ENCODE peak calls at places on chromosomes 2 and 18, in six cellular contexts. One of them, this sample, is unnamed.

GRCh38 chr2:4139711-4140110 is 436.3 kb downstream of the DCDC2C start:
- DNase-seq in astrocyte of the cerebellum: no peak
- DNase-seq in astrocyte: no peak
- DNase-seq in psoas muscle: no peak
- DNase-seq in kidney epithelial cell: no peak
- DNase-seq in osteoblast: no peak
- DNase-seq in this sample: no peak

GRCh38 chr2:86372641-86373502 is 35.4 kb upstream of the REEP1 start:
- DNase-seq in astrocyte of the cerebellum: peak
- DNase-seq in astrocyte: peak
- DNase-seq in psoas muscle: no peak
- DNase-seq in kidney epithelial cell: no peak
- DNase-seq in osteoblast: no peak
- DNase-seq in this sample: peak

GRCh38 chr2:148651972-148652371 is 7.4 kb downstream of the EPC2 start:
- DNase-seq in astrocyte of the cerebellum: no peak
- DNase-seq in astrocyte: no peak
- DNase-seq in psoas muscle: no peak
- DNase-seq in kidney epithelial cell: no peak
- DNase-seq in osteoblast: no peak
- DNase-seq in this sample: no peak

GRCh38 chr2:4340536-4340935 is 637.2 kb downstream of the DCDC2C start:
- DNase-seq in astrocyte of the cerebellum: no peak
- DNase-seq in astrocyte: no peak
- DNase-seq in psoas muscle: no peak
- DNase-seq in kidney epithelial cell: peak
- DNase-seq in osteoblast: no peak
- DNase-seq in this sample: no peak

GRCh38 chr2:69056071-69056470 is 43.1 kb downstream of the ANTXR1 start:
- DNase-seq in astrocyte of the cerebellum: peak
- DNase-seq in astrocyte: no peak
- DNase-seq in psoas muscle: no peak
- DNase-seq in kidney epithelial cell: no peak
- DNase-seq in osteoblast: no peak
- DNase-seq in this sample: no peak

GRCh38 chr2:221107424-221107823 is 464.7 kb downstream of the EPHA4 start:
- DNase-seq in astrocyte of the cerebellum: no peak
- DNase-seq in astrocyte: no peak
- DNase-seq in psoas muscle: no peak
- DNase-seq in kidney epithelial cell: no peak
- DNase-seq in osteoblast: no peak
- DNase-seq in this sample: no peak

GRCh38 chr2:158686166-158686792 is 108.8 kb upstream of the DAPL1 start:
- DNase-seq in astrocyte of the cerebellum: no peak
- DNase-seq in astrocyte: peak
- DNase-seq in psoas muscle: no peak
- DNase-seq in kidney epithelial cell: no peak
- DNase-seq in osteoblast: peak
- DNase-seq in this sample: peak

GRCh38 chr2:200086911-200087310 is 131.5 kb downstream of the MAIP1 start:
- DNase-seq in astrocyte of the cerebellum: no peak
- DNase-seq in astrocyte: no peak
- DNase-seq in psoas muscle: no peak
- DNase-seq in kidney epithelial cell: no peak
- DNase-seq in osteoblast: no peak
- DNase-seq in this sample: no peak

GRCh38 chr18:63681449-63682381 is 20.0 kb upstream of the SERPINB3 start:
- DNase-seq in astrocyte of the cerebellum: no peak
- DNase-seq in astrocyte: no peak
- DNase-seq in psoas muscle: no peak
- DNase-seq in kidney epithelial cell: no peak
- DNase-seq in osteoblast: peak
- DNase-seq in this sample: no peak

GRCh38 chr2:135219226-135219625 is 167.1 kb downstream of the RAB3GAP1 start:
- DNase-seq in astrocyte of the cerebellum: no peak
- DNase-seq in astrocyte: no peak
- DNase-seq in psoas muscle: no peak
- DNase-seq in kidney epithelial cell: no peak
- DNase-seq in osteoblast: no peak
- DNase-seq in this sample: no peak

DNA sequence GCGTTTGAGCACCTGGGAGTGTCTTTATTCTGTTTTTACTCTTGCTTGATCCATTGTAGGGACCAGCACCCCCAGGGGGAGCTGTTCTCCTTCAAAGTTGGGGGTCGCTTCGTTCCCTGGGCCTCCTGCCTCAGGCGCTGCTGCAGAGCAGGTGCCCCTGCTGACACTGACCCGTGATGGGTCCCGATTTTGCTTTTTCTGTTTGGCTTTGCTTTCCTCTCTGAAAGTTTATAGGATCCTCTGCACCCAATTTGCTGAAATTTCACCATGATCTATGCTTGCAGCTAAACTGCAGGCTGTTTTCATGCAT is 22.9 kb upstream of the FAHD2A start:
- DNase-seq in astrocyte of the cerebellum: no peak
- DNase-seq in astrocyte: no peak
- DNase-seq in psoas muscle: no peak
- DNase-seq in kidney epithelial cell: no peak
- DNase-seq in osteoblast: no peak
- DNase-seq in this sample: no peak
- TF ChIP-seq CTCF in astrocyte of the cerebellum: peak
- TF ChIP-seq CTCF in astrocyte: no peak
- TF ChIP-seq CTCF in psoas muscle: no peak
- TF ChIP-seq CTCF in kidney epithelial cell: no peak
- TF ChIP-seq CTCF in osteoblast: peak
- TF ChIP-seq CTCF in this sample: no peak

GRCh38 chr2:64749446-64749845 is 95.7 kb upstream of the SERTAD2 start:
- DNase-seq in astrocyte of the cerebellum: no peak
- DNase-seq in astrocyte: no peak
- DNase-seq in psoas muscle: no peak
- DNase-seq in kidney epithelial cell: no peak
- DNase-seq in osteoblast: no peak
- DNase-seq in this sample: no peak

GRCh38 chr2:64745562-64745961 is 91.8 kb upstream of the SERTAD2 start:
- DNase-seq in astrocyte of the cerebellum: no peak
- DNase-seq in astrocyte: no peak
- DNase-seq in psoas muscle: no peak
- DNase-seq in kidney epithelial cell: no peak
- DNase-seq in osteoblast: no peak
- DNase-seq in this sample: no peak

GRCh38 chr2:64748561-64748960 is 94.8 kb upstream of the SERTAD2 start:
- DNase-seq in astrocyte of the cerebellum: no peak
- DNase-seq in astrocyte: no peak
- DNase-seq in psoas muscle: no peak
- DNase-seq in kidney epithelial cell: no peak
- DNase-seq in osteoblast: no peak
- DNase-seq in this sample: no peak

GRCh38 chr2:64750001-64750816 is 96.5 kb upstream of the SERTAD2 start:
- DNase-seq in astrocyte of the cerebellum: no peak
- DNase-seq in astrocyte: peak
- DNase-seq in psoas muscle: peak
- DNase-seq in kidney epithelial cell: no peak
- DNase-seq in osteoblast: peak
- DNase-seq in this sample: peak

GRCh38 chr2:64748147-64748546 is 94.4 kb upstream of the SERTAD2 start:
- DNase-seq in astrocyte of the cerebellum: no peak
- DNase-seq in astrocyte: no peak
- DNase-seq in psoas muscle: no peak
- DNase-seq in kidney epithelial cell: no peak
- DNase-seq in osteoblast: no peak
- DNase-seq in this sample: no peak
- H3K4me3 ChIP-seq in astrocyte of the cerebellum: no peak
- H3K4me3 ChIP-seq in astrocyte: no peak
- H3K4me3 ChIP-seq in psoas muscle: no peak
- H3K4me3 ChIP-seq in kidney epithelial cell: no peak
- H3K4me3 ChIP-seq in osteoblast: peak
- H3K4me3 ChIP-seq in this sample: no peak

DNA sequence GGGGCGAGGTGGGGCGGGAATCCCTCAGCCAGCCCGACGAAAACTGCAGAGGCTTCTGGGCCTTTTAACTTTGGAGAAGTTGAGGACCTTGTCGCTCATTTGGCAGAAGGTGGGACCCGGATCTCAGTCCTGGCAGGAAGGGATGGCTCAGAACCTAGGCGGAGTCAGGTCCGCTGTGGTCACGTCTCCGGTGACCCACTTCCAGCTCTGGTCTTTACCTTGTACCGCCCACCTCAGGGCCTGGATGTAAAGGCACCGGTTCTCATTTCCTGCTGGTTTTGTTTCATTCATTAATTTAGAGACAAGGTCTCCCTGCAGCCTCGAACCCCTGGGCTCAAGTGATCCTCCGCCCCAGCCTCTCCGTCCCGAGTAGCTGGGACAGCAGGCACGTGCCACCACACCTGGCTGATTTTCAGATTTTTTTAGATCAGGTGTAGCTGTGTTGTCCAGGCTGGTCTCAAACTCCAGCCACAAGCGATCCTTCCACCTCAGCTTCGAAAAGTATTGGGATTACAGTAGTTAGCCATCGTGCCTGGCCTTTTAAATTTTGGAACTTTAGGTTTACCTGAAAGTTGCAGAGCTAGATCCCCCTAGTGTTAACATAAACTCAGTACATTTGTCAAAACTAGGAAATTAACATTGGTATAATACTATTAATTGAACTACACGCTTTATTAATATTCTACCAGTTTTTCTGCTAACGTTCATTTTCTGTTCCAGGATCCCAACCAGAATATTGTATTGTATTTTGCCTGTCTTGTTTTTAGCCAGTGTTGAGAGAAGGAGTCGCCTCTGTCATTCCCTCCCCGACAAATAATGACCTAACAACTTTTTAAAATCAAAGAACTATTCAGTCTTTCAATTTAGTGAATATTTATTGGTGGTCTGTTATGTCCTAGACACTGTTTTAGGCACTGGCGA is 867 bp downstream of the POLI start:
- DNase-seq in astrocyte of the cerebellum: no peak
- DNase-seq in astrocyte: peak
- DNase-seq in psoas muscle: no peak
- DNase-seq in kidney epithelial cell: no peak
- DNase-seq in osteoblast: peak
- DNase-seq in this sample: peak
- TF ChIP-seq CTCF in astrocyte of the cerebellum: peak
- TF ChIP-seq CTCF in astrocyte: peak
- TF ChIP-seq CTCF in psoas muscle: peak
- TF ChIP-seq CTCF in kidney epithelial cell: peak
- TF ChIP-seq CTCF in osteoblast: peak
- TF ChIP-seq CTCF in this sample: peak

GRCh38 chr18:58863539-58864145 is 1.0 kb upstream of the ZNF532 start:
- DNase-seq in astrocyte of the cerebellum: no peak
- DNase-seq in astrocyte: no peak
- DNase-seq in psoas muscle: peak
- DNase-seq in kidney epithelial cell: no peak
- DNase-seq in osteoblast: peak
- DNase-seq in this sample: no peak
- H3K4me3 ChIP-seq in astrocyte of the cerebellum: peak
- H3K4me3 ChIP-seq in astrocyte: peak
- H3K4me3 ChIP-seq in psoas muscle: peak
- H3K4me3 ChIP-seq in kidney epithelial cell: peak
- H3K4me3 ChIP-seq in osteoblast: peak
- H3K4me3 ChIP-seq in this sample: peak

DNA sequence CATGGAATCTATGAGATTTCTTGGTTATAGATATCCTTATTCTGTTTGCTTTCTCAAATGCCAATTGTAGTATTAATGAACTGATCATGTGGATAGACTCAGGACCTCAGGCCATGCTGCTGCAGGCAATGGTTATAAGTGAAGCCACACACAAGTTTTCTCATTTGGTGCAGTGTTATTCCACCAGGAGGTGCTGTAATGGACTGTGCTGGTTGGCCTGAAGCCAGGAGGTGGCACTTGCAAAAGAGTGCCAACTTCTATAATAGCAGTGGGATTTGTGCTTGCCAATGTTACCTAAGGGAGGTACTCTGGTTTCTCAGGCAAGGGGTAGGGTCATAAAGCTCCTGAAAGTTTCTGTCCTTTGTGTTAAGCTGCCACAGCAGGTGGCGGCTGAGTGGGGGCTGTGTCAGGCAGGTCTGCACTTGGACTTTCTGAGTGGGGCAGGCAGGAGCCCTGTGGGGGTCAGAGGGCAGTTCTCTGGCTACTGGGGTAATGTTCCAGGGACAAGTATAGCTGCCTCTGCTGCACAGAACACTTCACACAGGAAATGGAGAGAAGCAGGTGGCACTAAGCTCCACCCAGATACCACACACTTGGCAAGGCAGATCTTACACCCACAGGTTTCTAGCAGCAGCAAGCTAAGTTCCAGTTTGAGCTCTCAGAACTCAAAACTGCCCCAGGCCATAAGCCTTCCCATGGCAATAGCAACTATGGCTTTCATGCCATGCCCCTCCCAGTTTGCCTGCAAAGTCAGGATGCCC is 352.6 kb upstream of the CWC22 start:
- DNase-seq in astrocyte of the cerebellum: no peak
- DNase-seq in astrocyte: no peak
- DNase-seq in psoas muscle: no peak
- DNase-seq in kidney epithelial cell: no peak
- DNase-seq in osteoblast: no peak
- DNase-seq in this sample: no peak
- TF ChIP-seq CTCF in astrocyte of the cerebellum: no peak
- TF ChIP-seq CTCF in astrocyte: no peak
- TF ChIP-seq CTCF in psoas muscle: no peak
- TF ChIP-seq CTCF in kidney epithelial cell: peak
- TF ChIP-seq CTCF in osteoblast: no peak
- TF ChIP-seq CTCF in this sample: peak

GRCh38 chr18:23930002-23930401 is 84.6 kb upstream of the TTC39C start:
- DNase-seq in astrocyte of the cerebellum: no peak
- DNase-seq in astrocyte: no peak
- DNase-seq in psoas muscle: no peak
- DNase-seq in kidney epithelial cell: no peak
- DNase-seq in osteoblast: no peak
- DNase-seq in this sample: no peak

GRCh38 chr18:23926590-23926989 is 88.0 kb upstream of the TTC39C start:
- DNase-seq in astrocyte of the cerebellum: no peak
- DNase-seq in astrocyte: no peak
- DNase-seq in psoas muscle: no peak
- DNase-seq in kidney epithelial cell: no peak
- DNase-seq in osteoblast: no peak
- DNase-seq in this sample: no peak

GRCh38 chr18:23932385-23933067 is 82.0 kb upstream of the TTC39C start:
- DNase-seq in astrocyte of the cerebellum: no peak
- DNase-seq in astrocyte: no peak
- DNase-seq in psoas muscle: no peak
- DNase-seq in kidney epithelial cell: no peak
- DNase-seq in osteoblast: peak
- DNase-seq in this sample: peak

GRCh38 chr18:23927821-23928746 is 86.5 kb upstream of the TTC39C start:
- DNase-seq in astrocyte of the cerebellum: no peak
- DNase-seq in astrocyte: peak
- DNase-seq in psoas muscle: no peak
- DNase-seq in kidney epithelial cell: no peak
- DNase-seq in osteoblast: no peak
- DNase-seq in this sample: no peak

DNA sequence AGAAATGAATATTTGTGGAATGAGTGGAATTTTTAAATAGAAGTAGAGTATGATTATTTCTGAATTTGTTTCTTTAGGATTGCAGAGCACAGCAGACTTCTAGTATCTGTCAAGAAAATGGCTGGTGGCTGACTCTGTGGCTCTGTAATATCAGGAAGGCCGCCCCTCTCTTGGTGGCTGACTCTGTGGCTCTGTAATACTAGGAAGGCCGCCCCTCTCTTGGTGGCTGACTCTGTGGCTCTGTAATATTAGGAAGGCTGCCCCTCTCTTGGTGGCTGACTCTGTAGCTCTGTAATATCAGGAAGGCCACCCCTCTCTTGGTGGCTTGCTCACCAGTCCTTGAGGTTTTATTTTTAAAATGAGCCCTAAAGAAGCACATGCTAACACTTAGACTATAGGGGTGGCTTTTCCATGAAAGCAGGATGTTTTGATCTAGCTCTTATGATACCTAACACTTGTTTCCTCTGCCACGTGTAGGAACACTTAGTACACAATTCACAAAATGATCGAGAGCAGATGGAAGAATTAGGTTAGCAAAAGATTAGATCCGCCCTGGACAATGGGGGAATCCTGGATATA is 85.1 kb upstream of the TTC39C start:
- DNase-seq in astrocyte of the cerebellum: no peak
- DNase-seq in astrocyte: no peak
- DNase-seq in psoas muscle: no peak
- DNase-seq in kidney epithelial cell: no peak
- DNase-seq in osteoblast: no peak
- DNase-seq in this sample: no peak
- H3K4me3 ChIP-seq in astrocyte of the cerebellum: no peak
- H3K4me3 ChIP-seq in astrocyte: no peak
- H3K4me3 ChIP-seq in psoas muscle: no peak
- H3K4me3 ChIP-seq in kidney epithelial cell: no peak
- H3K4me3 ChIP-seq in osteoblast: no peak
- H3K4me3 ChIP-seq in this sample: no peak